ENCODE peak calls at places on chromosomes 13 and 19, in six cellular contexts. X, O, U, G, F and D are unnamed samples. For H3K4me1, the result is how much of the 10 kb centered on the place peaks cover.

GRCh38 chr13:23760000-23760399 is 129.2 kb downstream of the MIPEP start:
- DNase-seq in X (no peak), O (no peak), U (no peak), G (no peak), F (no peak), D (no peak)

GRCh38 chr13:76245216-76245615 is 609.1 kb downstream of the LMO7 start:
- DNase-seq in X (no peak), O (no peak), U (no peak), G (no peak), F (no peak), D (no peak)

GRCh38 chr19:51712461-51713081 is 11.2 kb downstream of the HAS1 start:
- DNase-seq in X (no peak), O (no peak), U (no peak), G (peak), F (peak), D (no peak)

GRCh38 chr13:19268331-19268730 is 86.7 kb upstream of the TUBA3C start:
- DNase-seq in X (no peak), O (no peak), U (no peak), G (no peak), F (no peak), D (no peak)

GRCh38 chr13:111854403-111854802 is 212.5 kb upstream of the SOX1 start:
- DNase-seq in X (no peak), O (no peak), U (no peak), G (no peak), F (no peak), D (no peak)

GRCh38 chr19:13169769-13170168 is 19.6 kb downstream of the IER2 start:
- DNase-seq in X (peak), O (no peak), U (no peak), G (peak), F (peak), D (peak)

GRCh38 chr13:48120246-48120645 is 25.3 kb upstream of the MED4 start:
- DNase-seq in X (no peak), O (no peak), U (no peak), G (no peak), F (no peak), D (no peak)

GRCh38 chr19:31274266-31274963 is 74.8 kb downstream of the TSHZ3 start:
- DNase-seq in X (peak), O (peak), U (no peak), G (no peak), F (no peak), D (no peak)

GRCh38 chr13:35648109-35648508 is 171.6 kb upstream of the MAB21L1 start:
- DNase-seq in X (no peak), O (no peak), U (no peak), G (no peak), F (no peak), D (no peak)

GRCh38 chr19:1235625-1236538 is 1.9 kb downstream of the CBARP start:
- DNase-seq in X (no peak), O (no peak), U (no peak), G (no peak), F (no peak), D (peak)

GRCh38 chr13:101875717-101876393 is 423.4 kb downstream of the ITGBL1 start:
- DNase-seq in X (no peak), O (no peak), U (no peak), G (no peak), F (peak), D (peak)

GRCh38 chr19:16330368-16330801 is 5.8 kb downstream of the KLF2 start:
- DNase-seq in X (peak), O (peak), U (peak), G (peak), F (peak), D (peak)

GRCh38 chr19:43675269-43675879 is 5.4 kb upstream of the PLAUR start:
- DNase-seq in X (peak), O (no peak), U (no peak), G (peak), F (peak), D (no peak)
- H3K4me3 ChIP-seq in X (no peak), O (no peak), U (no peak), G (no peak), F (peak), D (no peak)

GRCh38 chr19:49818691-49819331 is 722 bp downstream of the MED25 start:
- DNase-seq in X (no peak), O (no peak), U (no peak), G (no peak), F (no peak), D (peak)

GRCh38 chr19:49812997-49813861 is at the start of gene FUZ:
- DNase-seq in X (peak), O (peak), U (peak), G (peak), F (peak), D (peak)

GRCh38 chr19:49814010-49814409 is 918 bp upstream of the FUZ start:
- DNase-seq in X (no peak), O (no peak), U (no peak), G (no peak), F (no peak), D (no peak)

GRCh38 chr19:49817964-49818690 is at the start of gene MED25:
- DNase-seq in X (peak), O (peak), U (peak), G (peak), F (peak), D (peak)

DNA sequence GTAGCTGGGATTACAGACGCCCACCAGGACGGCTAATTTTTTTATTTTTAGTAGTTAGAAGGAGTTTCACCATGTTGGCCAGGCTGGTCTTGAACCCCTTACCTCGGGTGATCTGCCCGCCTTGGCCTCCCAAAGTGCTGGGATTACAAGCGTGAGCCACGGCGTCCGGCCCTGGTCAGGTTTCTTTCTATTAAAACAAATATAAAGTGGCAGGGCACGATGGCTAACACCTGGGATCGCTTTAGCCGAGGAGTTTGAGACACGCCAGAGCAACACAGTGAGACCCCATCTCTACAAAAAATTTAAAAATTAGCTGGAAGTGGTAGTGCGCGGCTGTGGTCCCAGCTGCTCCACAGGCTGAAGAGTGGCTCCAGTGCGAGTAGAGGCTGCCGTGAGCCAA is 1.5 kb upstream of the MED25 start:
- DNase-seq in X (no peak), O (no peak), U (no peak), G (no peak), F (no peak), D (no peak)
- H3K27ac ChIP-seq in X (peak), O (peak), U (peak), G (no peak), F (peak), D (peak)

GRCh38 chr19:58514564-58515020 is 2.8 kb upstream of the SLC27A5 start:
- DNase-seq in X (no peak), O (no peak), U (no peak), G (no peak), F (no peak), D (no peak)

GRCh38 chr19:58516964-58517833 is 2.4 kb downstream of the ZBTB45 start:
- DNase-seq in X (no peak), O (no peak), U (no peak), G (no peak), F (no peak), D (no peak)

GRCh38 chr19:58516246-58516836 is 3.3 kb downstream of the ZBTB45 start:
- DNase-seq in X (no peak), O (no peak), U (no peak), G (no peak), F (no peak), D (no peak)

GRCh38 chr19:58513694-58514563 is 2.1 kb upstream of the SLC27A5 start:
- DNase-seq in X (peak), O (peak), U (peak), G (peak), F (peak), D (no peak)

DNA sequence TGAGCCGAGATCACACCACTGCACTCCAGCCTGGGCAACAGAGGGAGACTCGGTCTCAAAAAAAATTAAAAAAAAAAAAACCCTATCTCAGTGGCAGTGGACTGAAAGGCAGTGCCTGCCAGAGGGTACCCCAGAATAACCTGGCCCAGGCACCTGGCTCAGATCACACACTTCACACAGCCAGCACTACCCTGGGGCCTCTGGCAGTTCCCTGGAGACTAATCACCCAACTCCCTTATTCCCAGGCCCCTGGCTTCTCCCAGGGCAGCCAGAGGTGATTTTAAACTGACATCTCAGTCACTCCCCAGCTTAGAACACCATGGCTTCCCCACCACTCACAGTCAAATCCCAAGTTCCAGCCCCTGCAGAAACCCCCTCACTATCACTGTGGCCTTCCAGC is 3.5 kb upstream of the SLC27A5 start:
- DNase-seq in X (no peak), O (no peak), U (no peak), G (no peak), F (no peak), D (no peak)
- H3K4me1 ChIP-seq in X (under half), O (under half), U (under half), G (under half), F (under half), D (under half)

GRCh38 chr19:43902399-43902798 is 32.7 kb downstream of the ZNF45 start:
- DNase-seq in X (no peak), O (no peak), U (no peak), G (no peak), F (no peak), D (no peak)
- H3K4me3 ChIP-seq in X (no peak), O (no peak), U (peak), G (peak), F (peak), D (no peak)